ENCODE peak calls at places on chromosomes 7 and 10, in six cellular contexts. One of them, this sample, is unnamed.

GRCh38 chr10:876442-876841 is 55.1 kb downstream of the LARP4B start:
- DNase-seq in hepatocyte: no peak
- DNase-seq in fibroblast of lung: no peak
- DNase-seq in K562: no peak
- DNase-seq in IMR-90: no peak
- DNase-seq in SK-N-SH: no peak
- DNase-seq in this sample: no peak

GRCh38 chr10:79275431-79275851 is 71.8 kb upstream of the PPIF start:
- DNase-seq in IMR-90: no peak
- DNase-seq in SK-N-SH: peak
- DNase-seq in K562: no peak
- DNase-seq in fibroblast of lung: no peak
- DNase-seq in hepatocyte: no peak
- DNase-seq in this sample: peak

GRCh38 chr10:93447970-93448369 is 34.2 kb downstream of the MYOF start:
- DNase-seq in IMR-90: no peak
- DNase-seq in fibroblast of lung: no peak
- DNase-seq in SK-N-SH: no peak
- DNase-seq in K562: no peak
- DNase-seq in hepatocyte: no peak
- DNase-seq in this sample: peak

GRCh38 chr7:96327429-96327828 is 5.5 kb upstream of the SLC25A13 start:
- DNase-seq in IMR-90: no peak
- DNase-seq in SK-N-SH: no peak
- DNase-seq in K562: no peak
- DNase-seq in hepatocyte: peak
- DNase-seq in fibroblast of lung: no peak
- DNase-seq in this sample: no peak

GRCh38 chr7:79281406-79281805 is 172.1 kb downstream of the MAGI2 start:
- DNase-seq in hepatocyte: no peak
- DNase-seq in IMR-90: no peak
- DNase-seq in SK-N-SH: no peak
- DNase-seq in K562: no peak
- DNase-seq in fibroblast of lung: peak
- DNase-seq in this sample: no peak

GRCh38 chr10:5948999-5949759 is 28.2 kb downstream of the IL15RA start:
- DNase-seq in hepatocyte: peak
- DNase-seq in K562: peak
- DNase-seq in IMR-90: peak
- DNase-seq in SK-N-SH: peak
- DNase-seq in fibroblast of lung: peak
- DNase-seq in this sample: peak

GRCh38 chr7:98278936-98279335 is 2.5 kb upstream of the BRI3 start:
- DNase-seq in fibroblast of lung: no peak
- DNase-seq in K562: no peak
- DNase-seq in hepatocyte: no peak
- DNase-seq in IMR-90: no peak
- DNase-seq in SK-N-SH: peak
- DNase-seq in this sample: peak

GRCh38 chr10:34147641-34148040 is 667.5 kb downstream of the PARD3 start:
- DNase-seq in hepatocyte: no peak
- DNase-seq in IMR-90: no peak
- DNase-seq in K562: no peak
- DNase-seq in fibroblast of lung: no peak
- DNase-seq in SK-N-SH: no peak
- DNase-seq in this sample: no peak

GRCh38 chr10:63910806-63911205 is 389.6 kb downstream of the REEP3 start:
- DNase-seq in fibroblast of lung: no peak
- DNase-seq in K562: no peak
- DNase-seq in SK-N-SH: no peak
- DNase-seq in IMR-90: no peak
- DNase-seq in hepatocyte: no peak
- DNase-seq in this sample: no peak

GRCh38 chr7:22607180-22607579 is 107.2 kb upstream of the STEAP1B start:
- DNase-seq in hepatocyte: no peak
- DNase-seq in K562: no peak
- DNase-seq in SK-N-SH: no peak
- DNase-seq in fibroblast of lung: peak
- DNase-seq in IMR-90: peak
- DNase-seq in this sample: no peak

GRCh38 chr10:51879238-51879637 is 179.8 kb upstream of the CSTF2T start:
- DNase-seq in fibroblast of lung: peak
- DNase-seq in hepatocyte: peak
- DNase-seq in IMR-90: peak
- DNase-seq in K562: no peak
- DNase-seq in SK-N-SH: no peak
- DNase-seq in this sample: peak

GRCh38 chr10:24722131-24722675 is 1.5 kb downstream of the ARHGAP21 start:
- DNase-seq in fibroblast of lung: peak
- DNase-seq in hepatocyte: no peak
- DNase-seq in K562: peak
- DNase-seq in SK-N-SH: no peak
- DNase-seq in IMR-90: peak
- DNase-seq in this sample: peak

GRCh38 chr10:11440250-11441150 is 170.9 kb downstream of the USP6NL start:
- DNase-seq in IMR-90: no peak
- DNase-seq in fibroblast of lung: no peak
- DNase-seq in K562: no peak
- DNase-seq in hepatocyte: no peak
- DNase-seq in SK-N-SH: no peak
- DNase-seq in this sample: no peak

GRCh38 chr7:100396421-100396982 is 23.2 kb downstream of the PILRA start:
- DNase-seq in K562: no peak
- DNase-seq in SK-N-SH: no peak
- DNase-seq in fibroblast of lung: no peak
- DNase-seq in IMR-90: no peak
- DNase-seq in hepatocyte: no peak
- DNase-seq in this sample: no peak

GRCh38 chr7:117014673-117015133 is 61.4 kb downstream of the ST7 start:
- DNase-seq in IMR-90: peak
- DNase-seq in SK-N-SH: peak
- DNase-seq in hepatocyte: peak
- DNase-seq in K562: peak
- DNase-seq in fibroblast of lung: peak
- DNase-seq in this sample: no peak

GRCh38 chr7:132743974-132744373 is 167.7 kb upstream of the PLXNA4 start:
- DNase-seq in SK-N-SH: no peak
- DNase-seq in IMR-90: peak
- DNase-seq in hepatocyte: no peak
- DNase-seq in fibroblast of lung: peak
- DNase-seq in K562: no peak
- DNase-seq in this sample: no peak

GRCh38 chr7:75537731-75538130 is 45.6 kb downstream of the SPDYE5 start:
- DNase-seq in fibroblast of lung: no peak
- DNase-seq in SK-N-SH: no peak
- DNase-seq in K562: no peak
- DNase-seq in hepatocyte: no peak
- DNase-seq in IMR-90: no peak
- DNase-seq in this sample: peak

GRCh38 chr10:100713859-100714565 is 31.4 kb upstream of the PAX2 start:
- DNase-seq in IMR-90: no peak
- DNase-seq in hepatocyte: no peak
- DNase-seq in K562: no peak
- DNase-seq in SK-N-SH: peak
- DNase-seq in fibroblast of lung: no peak
- DNase-seq in this sample: peak

GRCh38 chr10:22670796-22671195 is 43.6 kb downstream of the PIP4K2A start:
- DNase-seq in SK-N-SH: no peak
- DNase-seq in IMR-90: peak
- DNase-seq in hepatocyte: no peak
- DNase-seq in K562: no peak
- DNase-seq in fibroblast of lung: peak
- DNase-seq in this sample: no peak

GRCh38 chr10:22672594-22673392 is 41.6 kb downstream of the PIP4K2A start:
- DNase-seq in SK-N-SH: no peak
- DNase-seq in fibroblast of lung: no peak
- DNase-seq in hepatocyte: no peak
- DNase-seq in K562: peak
- DNase-seq in IMR-90: no peak
- DNase-seq in this sample: no peak

GRCh38 chr10:22667093-22667480 is 47.3 kb downstream of the PIP4K2A start:
- DNase-seq in hepatocyte: no peak
- DNase-seq in K562: no peak
- DNase-seq in SK-N-SH: no peak
- DNase-seq in fibroblast of lung: no peak
- DNase-seq in IMR-90: no peak
- DNase-seq in this sample: no peak

GRCh38 chr10:22666287-22667092 is 47.9 kb downstream of the PIP4K2A start:
- DNase-seq in K562: peak
- DNase-seq in hepatocyte: peak
- DNase-seq in IMR-90: peak
- DNase-seq in fibroblast of lung: peak
- DNase-seq in SK-N-SH: no peak
- DNase-seq in this sample: no peak

DNA sequence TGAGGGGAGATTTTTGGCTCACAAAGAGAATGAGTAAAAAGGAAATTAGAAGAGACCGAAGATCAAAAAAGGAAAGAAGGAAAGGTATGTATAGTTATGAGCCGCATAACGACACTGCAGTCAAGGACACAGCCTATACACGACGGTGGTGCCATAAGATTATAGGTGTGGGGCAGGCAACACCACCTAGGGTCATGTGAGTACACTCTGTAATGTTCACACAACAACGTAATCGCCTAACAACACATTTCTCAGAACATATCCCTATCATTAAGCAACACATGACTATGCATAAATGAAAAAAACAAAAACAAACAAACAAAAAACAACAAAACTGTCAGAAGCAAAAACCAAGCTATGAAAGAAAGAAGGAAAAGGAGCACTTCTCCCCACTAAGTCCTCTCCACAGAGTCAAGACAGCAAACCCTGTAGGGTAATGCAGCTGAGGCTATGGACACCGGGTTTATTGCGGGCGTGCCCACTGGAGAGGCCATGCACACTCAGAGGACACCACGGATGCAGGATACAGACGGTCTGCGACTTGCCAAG is 45.1 kb downstream of the PIP4K2A start:
- DNase-seq in fibroblast of lung: no peak
- DNase-seq in hepatocyte: no peak
- DNase-seq in K562: peak
- DNase-seq in SK-N-SH: no peak
- DNase-seq in IMR-90: no peak
- DNase-seq in this sample: no peak
- H2AFZ ChIP-seq in fibroblast of lung: no peak
- H2AFZ ChIP-seq in hepatocyte: no peak
- H2AFZ ChIP-seq in K562: peak
- H2AFZ ChIP-seq in SK-N-SH: no peak
- H2AFZ ChIP-seq in IMR-90: no peak
- H2AFZ ChIP-seq in this sample: no peak

GRCh38 chr10:61866700-61867368 is 34.7 kb upstream of the ARID5B start:
- DNase-seq in hepatocyte: no peak
- DNase-seq in fibroblast of lung: no peak
- DNase-seq in IMR-90: no peak
- DNase-seq in SK-N-SH: no peak
- DNase-seq in K562: no peak
- DNase-seq in this sample: no peak
- H2AFZ ChIP-seq in hepatocyte: no peak
- H2AFZ ChIP-seq in fibroblast of lung: no peak
- H2AFZ ChIP-seq in IMR-90: no peak
- H2AFZ ChIP-seq in SK-N-SH: no peak
- H2AFZ ChIP-seq in K562: no peak
- H2AFZ ChIP-seq in this sample: no peak

GRCh38 chr7:130069179-130069977 is 956 bp upstream of the KLHDC10 start:
- DNase-seq in SK-N-SH: no peak
- DNase-seq in hepatocyte: no peak
- DNase-seq in IMR-90: no peak
- DNase-seq in K562: no peak
- DNase-seq in fibroblast of lung: no peak
- DNase-seq in this sample: no peak
- H2AFZ ChIP-seq in SK-N-SH: peak
- H2AFZ ChIP-seq in hepatocyte: peak
- H2AFZ ChIP-seq in IMR-90: peak
- H2AFZ ChIP-seq in K562: peak
- H2AFZ ChIP-seq in fibroblast of lung: peak
- H2AFZ ChIP-seq in this sample: peak

DNA sequence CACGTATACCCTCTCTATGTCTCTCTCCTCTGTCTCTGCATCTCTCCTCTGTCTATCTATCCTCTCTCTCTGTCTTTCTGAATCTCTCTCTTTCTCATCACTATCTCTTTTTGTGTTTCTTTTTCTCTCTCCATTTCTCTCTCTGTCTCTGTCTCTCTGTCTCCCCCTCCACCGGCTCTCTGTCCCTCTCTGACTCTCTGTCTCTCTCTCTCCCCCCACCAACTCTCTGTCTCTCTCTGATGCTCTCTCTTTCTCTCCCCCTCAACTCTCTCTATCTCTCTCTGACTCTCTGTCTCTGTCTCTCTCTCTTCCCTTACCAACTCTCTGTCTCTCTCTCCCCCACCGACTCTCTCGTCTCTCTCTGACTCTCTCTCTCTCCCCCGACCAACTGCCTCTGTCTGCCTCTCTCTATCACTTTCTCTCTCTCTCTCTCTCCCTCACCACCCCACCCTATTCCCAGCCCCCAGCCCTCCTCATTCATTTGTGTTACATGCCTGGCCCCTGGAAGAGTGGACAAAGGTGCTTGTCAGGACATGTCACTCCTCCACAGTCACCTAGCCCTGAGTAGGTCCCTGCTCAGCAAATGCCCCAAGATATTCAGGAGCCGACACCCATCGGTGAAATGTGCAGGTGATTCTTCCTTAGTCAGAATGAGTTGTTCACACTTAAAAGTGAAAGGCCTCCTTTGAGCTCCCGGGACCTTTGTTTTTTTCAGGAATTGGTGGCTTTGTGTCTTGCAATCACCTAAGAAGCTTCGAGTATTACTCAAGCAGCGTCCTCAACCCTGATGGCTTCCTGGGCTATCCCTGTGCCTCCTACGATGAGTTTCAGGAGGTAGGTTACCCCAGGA is 13.6 kb downstream of the PNLIPRP2 start:
- DNase-seq in fibroblast of lung: no peak
- DNase-seq in K562: no peak
- DNase-seq in hepatocyte: no peak
- DNase-seq in SK-N-SH: no peak
- DNase-seq in IMR-90: no peak
- DNase-seq in this sample: no peak
- H2AFZ ChIP-seq in fibroblast of lung: no peak
- H2AFZ ChIP-seq in K562: no peak
- H2AFZ ChIP-seq in hepatocyte: no peak
- H2AFZ ChIP-seq in SK-N-SH: no peak
- H2AFZ ChIP-seq in IMR-90: no peak
- H2AFZ ChIP-seq in this sample: no peak

GRCh38 chr7:45919947-45920542 is 1.0 kb downstream of the IGFBP3 start:
- DNase-seq in K562: no peak
- DNase-seq in fibroblast of lung: peak
- DNase-seq in hepatocyte: no peak
- DNase-seq in SK-N-SH: no peak
- DNase-seq in IMR-90: no peak
- DNase-seq in this sample: peak
- H2AFZ ChIP-seq in K562: no peak
- H2AFZ ChIP-seq in fibroblast of lung: no peak
- H2AFZ ChIP-seq in hepatocyte: peak
- H2AFZ ChIP-seq in SK-N-SH: peak
- H2AFZ ChIP-seq in IMR-90: peak
- H2AFZ ChIP-seq in this sample: no peak

This sample was measured in osteoblast.